ENCODE peak calls at places on chromosomes 5 and 9, in four cellular contexts. L, F, A and I are unnamed samples.

GRCh38 chr5:41186143-41186542 is 27.2 kb downstream of the C6 start:
- DNase-seq in A (no peak), F (no peak), L (no peak), I (no peak)

GRCh38 chr5:170923910-170924620 is 62.2 kb downstream of the RANBP17 start:
- DNase-seq in L (no peak), F (no peak), A (no peak), I (no peak)

GRCh38 chr9:69223605-69224004 is 49.5 kb downstream of the TJP2 start:
- DNase-seq in A (no peak), L (peak), F (peak), I (peak)

GRCh38 chr5:137393196-137393993 is 105.7 kb downstream of the SPOCK1 start:
- DNase-seq in A (no peak), F (no peak), L (no peak), I (no peak)

GRCh38 chr5:154901276-154901675 is 36.7 kb downstream of the GEMIN5 start:
- DNase-seq in A (no peak), F (no peak), L (no peak), I (peak)

GRCh38 chr5:139663207-139663606 is 15.1 kb downstream of the CXXC5 start:
- DNase-seq in L (no peak), F (no peak), A (no peak), I (no peak)

GRCh38 chr9:123742009-123742767 is 187.7 kb downstream of the DENND1A start:
- DNase-seq in L (no peak), A (no peak), F (peak), I (no peak)

GRCh38 chr5:159928122-159928960 is 12.1 kb downstream of the ADRA1B start:
- DNase-seq in A (no peak), F (peak), L (no peak), I (peak)

GRCh38 chr5:40988761-40989510 is 79.6 kb downstream of the C7 start:
- DNase-seq in L (no peak), F (no peak), A (no peak), I (no peak)

GRCh38 chr9:87067426-87067825 is 120.1 kb upstream of the GAS1 start:
- DNase-seq in A (no peak), L (no peak), F (peak), I (peak)

GRCh38 chr9:114233806-114234205 is 78.5 kb downstream of the COL27A1 start:
- DNase-seq in A (no peak), F (no peak), L (no peak), I (no peak)